ENCODE peak calls at places on chromosome X, in eight cellular contexts. P is psoas muscle, O is kidney epithelial cell, B is adrenal gland, H is mesothelial cell of epicardium, V is bronchial epithelial cell, T is HCT116, D is heart right ventricle. K is an unnamed sample.

GRCh38 chrX:41233988-41234387 is 100.0 kb upstream of the DDX3X start:
- DNase-seq in O (no peak), P (no peak), B (no peak), V (peak; percentile 19), H (no peak), T (no peak), D (no peak), K (no peak)

GRCh38 chrX:101485212-101486064 is at the start of gene ARMCX4:
- DNase-seq in B (peak; percentile 76), O (no peak), P (peak; percentile 55), H (peak; percentile 48), V (peak; percentile 8), D (peak; percentile 46), T (no peak), K (peak; percentile 51)

GRCh38 chrX:1162119-1162916 is 50.1 kb downstream of the CRLF2 start:
- DNase-seq in P (no peak), T (no peak), H (no peak), O (no peak), D (no peak), B (no peak), V (no peak), K (no peak)

GRCh38 chrX:30906726-30907125 is 17.7 kb upstream of the TAB3 start:
- DNase-seq in V (peak; percentile 65), P (no peak), T (peak; percentile 12), B (no peak), D (no peak), H (no peak), O (no peak), K (no peak)

GRCh38 chrX:31633349-31633748 is 561.5 kb upstream of the FTHL17 start:
- DNase-seq in O (no peak), H (no peak), D (no peak), B (no peak), V (no peak), T (no peak), P (no peak), K (no peak)

GRCh38 chrX:101057095-101057714 is 5.3 kb upstream of the TRMT2B start:
- DNase-seq in T (no peak), B (no peak), H (no peak), P (no peak), V (peak; percentile 74), D (no peak), O (no peak), K (no peak)

GRCh38 chrX:73812256-73812655 is 249.3 kb downstream of the CHIC1 start:
- DNase-seq in B (no peak), P (no peak), V (peak; percentile 18), T (no peak), D (no peak), O (no peak), H (no peak), K (no peak)

GRCh38 chrX:133258481-133258880 is 40.3 kb upstream of the TFDP3 start:
- DNase-seq in B (no peak), D (no peak), T (no peak), P (no peak), O (peak; percentile 23), H (no peak), V (peak; percentile 68), K (no peak)

GRCh38 chrX:69285401-69285871 is 120.2 kb upstream of the PJA1 start:
- DNase-seq in V (peak; percentile 33), H (no peak), P (peak; percentile 40), B (no peak), O (no peak), D (peak; percentile 44), T (no peak), K (no peak)

GRCh38 chrX:43998374-43998773 is 25.2 kb upstream of the NDP start:
- DNase-seq in H (no peak), P (no peak), B (no peak), V (peak; percentile 72), O (no peak), D (no peak), T (no peak), K (no peak)

GRCh38 chrX:74535211-74535621 is 79.2 kb downstream of the RLIM start:
- DNase-seq in B (peak; percentile 48), D (no peak), V (peak; percentile 38), P (no peak), T (peak; percentile 21), H (no peak), O (no peak), K (no peak)

GRCh38 chrX:154321624-154322023 is 26.0 kb downstream of the TKTL1 start:
- DNase-seq in B (peak; percentile 37), D (no peak), H (no peak), P (no peak), V (no peak), O (no peak), T (no peak), K (no peak)

GRCh38 chrX:56107320-56107719 is 124.8 kb upstream of the KLF8 start:
- DNase-seq in V (no peak), H (no peak), P (no peak), B (no peak), T (no peak), O (no peak), D (no peak), K (no peak)
- TF ChIP-seq CTCF in V (no peak), H (no peak), P (no peak), B (no peak), T (no peak), O (no peak), D (no peak), K (no peak)

GRCh38 chrX:80812176-80812575 is 2.5 kb upstream of the BRWD3 start:
- DNase-seq in V (no peak), O (no peak), D (no peak), P (no peak), B (no peak), T (no peak), H (no peak), K (peak; percentile 11)
- TF ChIP-seq CTCF in V (no peak), O (peak; percentile 14), D (peak; percentile 22), P (no peak), B (no peak), T (peak; percentile 12), H (no peak), K (no peak)

DNA sequence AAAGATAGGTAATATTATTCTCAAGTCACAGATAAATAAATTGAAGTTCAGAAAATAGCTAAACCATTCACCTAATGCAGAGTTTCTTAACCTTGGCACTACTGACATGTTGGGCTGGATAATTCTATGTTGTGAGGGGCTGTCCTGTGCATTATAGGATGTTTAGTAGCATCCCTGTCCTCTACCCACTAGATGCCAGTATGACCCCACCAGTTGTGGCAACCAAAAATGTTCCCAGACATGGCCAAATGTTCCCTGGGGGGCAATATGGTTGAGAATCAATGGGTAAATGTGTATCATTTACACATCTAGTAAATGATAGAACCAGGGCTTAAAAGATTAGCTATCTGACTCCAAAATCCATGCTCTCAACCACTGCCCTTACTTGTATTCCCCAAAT is 140.9 kb downstream of the COL4A6 start:
- DNase-seq in V (no peak), D (no peak), H (no peak), T (no peak), B (no peak), O (no peak), P (no peak), K (no peak)
- TF ChIP-seq CTCF in V (no peak), D (no peak), H (no peak), T (peak; percentile 13), B (no peak), O (no peak), P (peak; percentile 9), K (no peak)

DNA sequence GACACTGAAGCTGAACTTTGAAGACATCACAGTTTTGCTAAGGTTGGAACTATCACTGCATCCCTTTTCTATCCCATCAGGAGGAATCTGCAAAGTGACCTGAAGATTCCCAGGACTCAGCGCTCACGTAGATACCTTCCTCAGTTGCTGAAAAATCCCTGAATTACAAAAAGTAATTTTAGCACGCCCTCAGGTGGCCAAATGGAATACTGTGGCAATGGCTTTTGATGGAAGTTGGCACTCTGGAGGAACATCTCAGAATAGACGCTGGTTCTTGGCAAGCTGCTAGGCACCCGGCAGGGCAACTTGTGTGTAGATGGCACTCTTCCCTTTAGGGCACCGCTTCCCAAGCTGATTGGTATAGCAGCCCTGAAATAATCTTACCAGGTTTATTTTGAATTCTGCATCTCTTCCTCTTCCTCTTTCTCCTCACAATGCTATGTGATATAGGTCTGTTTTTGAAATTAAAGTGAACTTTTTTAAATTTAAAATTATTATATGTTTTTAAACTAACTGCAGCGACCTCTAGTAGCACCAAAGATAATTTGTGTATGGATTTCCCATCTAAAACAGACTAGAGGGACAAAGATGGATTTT is 16.3 kb upstream of the ESX1 start:
- DNase-seq in V (peak; percentile 47), D (peak; percentile 23), T (peak; percentile 50), B (peak; percentile 65), H (no peak), O (no peak), P (peak; percentile 33), K (no peak)
- TF ChIP-seq CTCF in V (peak; percentile 50), D (peak; percentile 62), T (peak; percentile 55), B (peak; percentile 37), H (peak; percentile 60), O (peak; percentile 64), P (peak; percentile 54), K (peak; percentile 19)